ENCODE peak calls at places on chromosomes 6 and 20, in six cellular contexts. H is RWPE1, F is tibial artery, N is thoracic aorta, R is AG04450, L is A549. S is an unnamed sample.

GRCh38 chr20:41344938-41345728 is 4.5 kb downstream of the LPIN3 start:
- DNase-seq in H (no peak), F (no peak), N (no peak), R (no peak), L (no peak), S (no peak)

GRCh38 chr6:67068781-67069180 is 1361.8 kb upstream of the EYS start:
- DNase-seq in H (no peak), F (no peak), N (no peak), R (no peak), L (no peak), S (no peak)

GRCh38 chr6:119344306-119344705 is 5.3 kb downstream of the MAN1A1 start:
- DNase-seq in H (no peak), F (no peak), N (no peak), R (no peak), L (no peak), S (no peak)

GRCh38 chr6:143110572-143110971 is 49.9 kb downstream of the AIG1 start:
- DNase-seq in H (no peak), F (no peak), N (no peak), R (peak), L (no peak), S (no peak)

GRCh38 chr6:138970856-138971425 is 17.1 kb downstream of the REPS1 start:
- DNase-seq in H (peak), F (no peak), N (peak), R (peak), L (no peak), S (peak)

GRCh38 chr20:36435799-36436541 is 105.3 kb upstream of the MYL9 start:
- DNase-seq in H (peak), F (peak), N (peak), R (no peak), L (peak), S (no peak)

GRCh38 chr20:37450344-37450743 is 70.7 kb upstream of the NNAT start:
- DNase-seq in H (no peak), F (no peak), N (no peak), R (no peak), L (no peak), S (no peak)

GRCh38 chr6:366972-367794 is 24.4 kb upstream of the IRF4 start:
- DNase-seq in H (no peak), F (peak), N (no peak), R (no peak), L (no peak), S (no peak)

GRCh38 chr20:46128310-46129151 is 10.4 kb downstream of the CD40 start:
- DNase-seq in H (no peak), F (no peak), N (no peak), R (no peak), L (peak), S (no peak)

GRCh38 chr20:43691928-43692524 is 25.1 kb downstream of the MYBL2 start:
- DNase-seq in H (peak), F (no peak), N (no peak), R (no peak), L (peak), S (no peak)

GRCh38 chr20:60113771-60114170 is 155.5 kb downstream of the CDH26 start:
- DNase-seq in H (no peak), F (no peak), N (no peak), R (no peak), L (no peak), S (no peak)

GRCh38 chr20:16617056-16617455 is 43.8 kb upstream of the KIF16B start:
- DNase-seq in H (no peak), F (no peak), N (no peak), R (no peak), L (no peak), S (no peak)

GRCh38 chr20:49887828-49888340 is 27.4 kb downstream of the SPATA2 start:
- DNase-seq in H (no peak), F (peak), N (no peak), R (no peak), L (no peak), S (no peak)

GRCh38 chr20:49885558-49886332 is 29.6 kb downstream of the SPATA2 start:
- DNase-seq in H (no peak), F (peak), N (no peak), R (no peak), L (no peak), S (no peak)

GRCh38 chr20:49888341-49889244 is 26.7 kb downstream of the SPATA2 start:
- DNase-seq in H (peak), F (peak), N (no peak), R (no peak), L (peak), S (no peak)

GRCh38 chr20:49886571-49887203 is 28.6 kb downstream of the SPATA2 start:
- DNase-seq in H (no peak), F (peak), N (no peak), R (no peak), L (no peak), S (no peak)

GRCh38 chr20:49887251-49887827 is 28.0 kb downstream of the SPATA2 start:
- DNase-seq in H (no peak), F (peak), N (no peak), R (no peak), L (no peak), S (no peak)
- H3K27ac ChIP-seq in H (peak), F (peak), N (peak), R (no peak), L (peak), S (no peak)

DNA sequence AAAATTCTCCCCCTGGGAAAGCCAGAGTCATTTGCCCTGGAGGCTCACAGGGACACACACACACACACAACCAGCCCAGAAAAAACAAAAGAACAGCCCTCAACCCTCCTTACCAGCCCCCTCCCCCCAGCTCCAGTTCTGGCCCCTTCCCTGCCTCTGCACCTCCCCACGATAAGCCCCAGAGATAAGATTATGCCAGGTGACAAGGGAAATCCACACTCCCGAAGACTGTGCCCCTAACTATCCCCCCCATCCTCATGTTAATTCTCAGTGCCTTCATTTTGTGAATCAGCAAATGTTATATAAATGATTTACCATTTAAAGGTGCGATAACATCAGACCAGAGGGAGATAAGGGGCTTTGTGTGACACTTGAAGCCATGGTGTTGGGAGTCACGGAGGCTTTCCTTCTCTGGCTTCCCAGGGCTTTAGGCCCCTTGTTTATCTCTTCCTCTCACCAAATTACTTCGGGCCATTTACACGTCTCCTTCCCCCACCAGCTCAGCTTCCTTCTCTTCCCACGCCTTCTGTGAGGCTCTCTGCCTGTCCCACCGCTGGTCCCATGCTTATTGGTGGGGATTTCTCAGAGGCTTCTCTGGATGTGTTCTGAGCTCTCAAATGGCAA is 12.5 kb upstream of the FOXC1 start:
- DNase-seq in H (no peak), F (no peak), N (no peak), R (no peak), L (no peak), S (no peak)
- H3K27ac ChIP-seq in H (no peak), F (no peak), N (peak), R (no peak), L (peak), S (no peak)

DNA sequence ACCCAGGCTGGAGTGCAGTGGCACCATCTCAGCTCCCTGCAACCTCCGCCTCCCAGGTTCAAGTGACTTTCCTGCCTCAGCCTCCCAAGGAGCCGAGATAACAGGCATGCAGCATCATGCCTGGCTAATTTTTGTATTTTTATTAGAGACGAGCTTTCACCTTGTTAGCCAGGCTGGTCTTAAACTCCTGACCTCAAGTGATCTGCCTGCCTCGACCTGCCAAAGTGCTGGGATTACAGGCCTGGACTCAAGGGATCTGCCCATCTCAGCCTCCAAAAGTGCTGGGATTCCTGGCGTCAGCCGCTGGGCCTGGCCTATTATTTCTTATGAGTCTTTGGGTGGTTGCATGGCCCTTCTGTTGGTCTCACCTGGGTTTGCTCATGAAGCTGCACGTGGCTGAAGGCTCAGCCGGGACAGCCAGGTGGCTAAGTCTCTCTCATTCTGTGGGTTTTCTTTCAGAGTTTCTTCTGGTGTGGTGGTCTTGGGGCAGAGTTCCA is 45.6 kb upstream of the NCOA3 start:
- DNase-seq in H (no peak), F (no peak), N (no peak), R (no peak), L (no peak), S (no peak)
- H3K27ac ChIP-seq in H (peak), F (no peak), N (no peak), R (no peak), L (peak), S (peak)

GRCh38 chr6:77037439-77037838 is 425.9 kb downstream of the HTR1B start:
- DNase-seq in H (no peak), F (no peak), N (no peak), R (no peak), L (no peak), S (peak)

GRCh38 chr6:77034161-77034560 is 429.1 kb downstream of the HTR1B start:
- DNase-seq in H (peak), F (no peak), N (no peak), R (peak), L (no peak), S (peak)

GRCh38 chr6:77040566-77041195 is 422.6 kb downstream of the HTR1B start:
- DNase-seq in H (peak), F (no peak), N (no peak), R (no peak), L (no peak), S (no peak)

GRCh38 chr6:77036400-77036799 is 426.9 kb downstream of the HTR1B start:
- DNase-seq in H (no peak), F (no peak), N (no peak), R (no peak), L (no peak), S (no peak)

GRCh38 chr6:77038801-77039200 is 424.5 kb downstream of the HTR1B start:
- DNase-seq in H (no peak), F (no peak), N (no peak), R (peak), L (no peak), S (no peak)
- H3K27ac ChIP-seq in H (no peak), F (no peak), N (no peak), R (no peak), L (no peak), S (no peak)

GRCh38 chr6:89941031-89941775 is 46.9 kb downstream of the GJA10 start:
- DNase-seq in H (no peak), F (no peak), N (no peak), R (no peak), L (no peak), S (no peak)
- H3K27ac ChIP-seq in H (peak), F (no peak), N (peak), R (peak), L (no peak), S (no peak)

GRCh38 chr6:167647750-167648470 is 178.8 kb upstream of the AFDN start:
- DNase-seq in H (no peak), F (no peak), N (no peak), R (no peak), L (no peak), S (no peak)
- H3K27ac ChIP-seq in H (no peak), F (no peak), N (no peak), R (no peak), L (no peak), S (no peak)